ENCODE peak calls at places on chromosome 14, in eight cellular contexts. A is transverse colon, H is left ventricle myocardium inferior, G is psoas muscle, V is HCT116, Z is endothelial cell of umbilical vein, W is pancreas, N is K562. Q is an unnamed sample. For H3K4me1, the result is how much of the 10 kb centered on the place peaks cover.

GRCh38 chr14:54881235-54881760 is 21.3 kb downstream of the GCH1 start:
- DNase-seq in Z (no peak), W (no peak), H (no peak), G (no peak), N (no peak), V (no peak), A (no peak), Q (no peak)

GRCh38 chr14:33551963-33552362 is 398.9 kb downstream of the EGLN3 start:
- DNase-seq in N (no peak), Z (no peak), A (no peak), H (no peak), W (no peak), V (no peak), G (no peak), Q (no peak)

GRCh38 chr14:29906256-29906885 is 21.3 kb downstream of the PRKD1 start:
- DNase-seq in H (no peak), V (no peak), W (no peak), A (no peak), G (no peak), Z (peak), N (no peak), Q (no peak)

GRCh38 chr14:41609704-41610183 is 3.1 kb downstream of the LRFN5 start:
- DNase-seq in W (peak), H (peak), Z (no peak), G (peak), N (no peak), V (no peak), A (no peak), Q (peak)

GRCh38 chr14:52015411-52016030 is 26.2 kb downstream of the RTRAF start:
- DNase-seq in H (no peak), A (no peak), V (peak), N (peak), Z (peak), G (no peak), W (no peak), Q (no peak)

GRCh38 chr14:54529811-54530210 is 20.1 kb downstream of the CGRRF1 start:
- DNase-seq in A (peak), Z (peak), W (no peak), V (no peak), G (no peak), H (no peak), N (no peak), Q (no peak)

GRCh38 chr14:88326352-88327103 is 3.5 kb upstream of the KCNK10 start:
- DNase-seq in H (no peak), V (no peak), G (no peak), A (no peak), Z (no peak), N (no peak), W (no peak), Q (no peak)

GRCh38 chr14:74763803-74764531 is 851 bp downstream of the YLPM1 start:
- DNase-seq in H (no peak), G (no peak), A (peak), V (no peak), N (peak), W (no peak), Z (peak), Q (no peak)

GRCh38 chr14:36665887-36666415 is 4.3 kb downstream of the PAX9 start:
- DNase-seq in H (no peak), W (no peak), G (no peak), A (no peak), N (no peak), V (no peak), Z (no peak), Q (no peak)

GRCh38 chr14:106792543-106792942 is 1266.2 kb downstream of the TMEM121 start:
- DNase-seq in N (no peak), A (no peak), W (no peak), Z (no peak), G (no peak), H (no peak), V (no peak), Q (no peak)

GRCh38 chr14:31902002-31902401 is 175.1 kb upstream of the ARHGAP5 start:
- DNase-seq in V (peak), G (no peak), H (no peak), N (peak), Z (no peak), A (no peak), W (no peak), Q (no peak)

GRCh38 chr14:98607341-98607910 is 664.6 kb downstream of the BCL11B start:
- DNase-seq in W (no peak), G (no peak), Z (no peak), H (no peak), N (no peak), A (no peak), V (no peak), Q (no peak)

GRCh38 chr14:68148276-68148675 is 328.7 kb downstream of the RAD51B start:
- DNase-seq in Z (no peak), H (no peak), W (no peak), G (no peak), A (no peak), N (no peak), V (no peak), Q (no peak)

GRCh38 chr14:86935241-86935640 is 1057.7 kb downstream of the GALC start:
- DNase-seq in V (no peak), H (no peak), N (no peak), A (no peak), Z (no peak), W (no peak), G (no peak), Q (no peak)

GRCh38 chr14:48690349-48690748 is 895.8 kb downstream of the RPS29 start:
- DNase-seq in V (peak), N (no peak), W (no peak), H (no peak), Z (no peak), G (no peak), A (no peak), Q (no peak)

GRCh38 chr14:65333926-65334687 is 78.4 kb upstream of the FUT8 start:
- DNase-seq in H (peak), G (peak), V (no peak), A (peak), W (no peak), Z (no peak), N (no peak), Q (no peak)

GRCh38 chr14:79583738-79584405 is 627.4 kb downstream of the DIO2 start:
- DNase-seq in N (no peak), W (no peak), A (no peak), H (no peak), Z (no peak), V (no peak), G (no peak), Q (no peak)

GRCh38 chr14:70888151-70888499 is 19.1 kb upstream of the PCNX1 start:
- DNase-seq in W (no peak), H (no peak), V (no peak), G (no peak), N (no peak), A (no peak), Z (no peak), Q (no peak)

GRCh38 chr14:70707138-70708038 is 65.7 kb downstream of the TTC9 start:
- DNase-seq in Z (no peak), N (no peak), W (peak), A (no peak), G (no peak), H (no peak), V (peak), Q (no peak)

GRCh38 chr14:33938131-33938949 is 12.5 kb downstream of the EGLN3 start:
- DNase-seq in Z (no peak), N (peak), G (peak), A (peak), V (peak), W (peak), H (peak), Q (no peak)

GRCh38 chr14:62885451-62885850 is 159.8 kb downstream of the KCNH5 start:
- DNase-seq in A (no peak), G (no peak), W (no peak), N (no peak), V (no peak), Z (no peak), H (no peak), Q (no peak)

GRCh38 chr14:85617799-85618198 is 87.9 kb downstream of the FLRT2 start:
- DNase-seq in A (no peak), Z (no peak), H (no peak), V (no peak), N (no peak), G (no peak), W (no peak), Q (no peak)

GRCh38 chr14:26606729-26607128 is 8.9 kb upstream of the NOVA1 start:
- DNase-seq in Z (no peak), A (no peak), N (no peak), G (no peak), H (no peak), V (no peak), W (no peak), Q (no peak)

GRCh38 chr14:35050652-35051051 is 4.6 kb downstream of the FAM177A1 start:
- DNase-seq in Z (peak), W (no peak), N (peak), G (no peak), V (no peak), A (no peak), H (no peak), Q (no peak)

GRCh38 chr14:73136085-73136386 is 271 bp upstream of the PSEN1 start:
- DNase-seq in Z (no peak), V (no peak), G (no peak), N (no peak), W (no peak), A (no peak), H (no peak), Q (no peak)

GRCh38 chr14:50399251-50400032 is 2.8 kb upstream of the CDKL1 start:
- DNase-seq in A (peak), H (no peak), W (no peak), V (peak), Z (peak), G (no peak), N (no peak), Q (no peak)

GRCh38 chr14:30331030-30331429 is 227.9 kb upstream of the G2E3 start:
- DNase-seq in V (no peak), H (no peak), Z (no peak), A (no peak), G (no peak), W (no peak), N (no peak), Q (no peak)

GRCh38 chr14:33219957-33220356 is 281.3 kb downstream of the NPAS3 start:
- DNase-seq in G (no peak), W (no peak), N (no peak), Z (no peak), V (no peak), H (no peak), A (no peak), Q (no peak)

GRCh38 chr14:53807108-53807507 is 149.5 kb downstream of the BMP4 start:
- DNase-seq in N (no peak), Z (no peak), H (no peak), W (no peak), G (no peak), A (no peak), V (no peak), Q (no peak)

GRCh38 chr14:21486640-21487087 is 9.7 kb downstream of the TOX4 start:
- DNase-seq in V (no peak), A (no peak), H (no peak), Z (no peak), G (no peak), N (no peak), W (no peak), Q (no peak)

GRCh38 chr14:105022276-105022670 is 1.4 kb upstream of the CDCA4 start:
- DNase-seq in A (no peak), V (no peak), Z (no peak), N (no peak), W (no peak), G (no peak), H (no peak), Q (no peak)

GRCh38 chr14:29955087-29955486 is 27.4 kb upstream of the PRKD1 start:
- DNase-seq in H (no peak), Z (no peak), N (no peak), G (no peak), V (no peak), W (no peak), A (no peak), Q (no peak)

GRCh38 chr14:103716899-103717411 is 1.3 kb downstream of the ZFYVE21 start:
- DNase-seq in Z (no peak), W (no peak), H (no peak), V (no peak), G (no peak), A (no peak), N (no peak), Q (no peak)

GRCh38 chr14:73851567-73852382 is at the start of gene PTGR2:
- DNase-seq in N (peak), V (peak), W (peak), A (peak), H (peak), Z (peak), G (peak), Q (peak)

GRCh38 chr14:81211844-81212243 is 8.9 kb downstream of the GTF2A1 start:
- DNase-seq in V (no peak), N (no peak), G (peak), Z (peak), H (peak), A (no peak), W (no peak), Q (no peak)

GRCh38 chr14:103385994-103386491 is 828 bp downstream of the MARK3 start:
- DNase-seq in A (peak), N (no peak), W (peak), H (no peak), G (peak), V (no peak), Z (peak), Q (no peak)

GRCh38 chr14:60724080-60724618 is at the start of gene SIX4:
- DNase-seq in G (peak), H (peak), N (peak), V (peak), W (peak), A (peak), Z (peak), Q (peak)

GRCh38 chr14:77141592-77142288 is at the start of gene ZDHHC22:
- DNase-seq in V (no peak), N (no peak), A (no peak), H (no peak), G (no peak), Z (no peak), W (no peak), Q (no peak)

GRCh38 chr14:58401587-58401986 is 5.9 kb downstream of the TOMM20L start:
- DNase-seq in V (no peak), H (no peak), W (no peak), N (no peak), G (no peak), Z (no peak), A (no peak), Q (no peak)

GRCh38 chr14:55938249-55938791 is 179.9 kb upstream of the PELI2 start:
- DNase-seq in G (no peak), A (peak), H (peak), Z (peak), W (no peak), V (no peak), N (no peak), Q (no peak)

GRCh38 chr14:102049258-102050025 is 37.4 kb downstream of the HSP90AA1 start:
- DNase-seq in Z (no peak), N (no peak), G (no peak), W (no peak), V (no peak), A (no peak), H (no peak), Q (no peak)
- TF ChIP-seq CTCF in Z (no peak), N (no peak), G (no peak), W (no peak), V (no peak), A (no peak), H (no peak), Q (no peak)

DNA sequence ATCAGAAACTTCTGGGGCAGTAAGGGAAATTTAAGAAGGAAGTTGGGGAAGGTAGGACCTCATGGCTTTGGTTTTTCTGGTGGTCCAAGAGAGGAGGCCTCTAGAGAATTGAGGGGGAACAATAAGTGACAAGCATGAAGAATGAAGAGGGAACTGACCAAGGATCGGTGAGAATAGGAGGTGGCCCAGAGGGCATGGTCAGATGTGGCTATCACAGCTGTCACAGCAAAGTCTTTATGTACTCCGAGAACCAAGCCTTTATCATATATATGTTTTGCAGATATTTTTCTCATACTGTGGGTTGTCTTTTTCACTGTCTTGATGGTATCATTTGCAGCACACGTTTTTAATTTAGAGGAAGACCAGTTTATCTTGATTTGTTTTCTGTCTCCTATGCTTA is 64.3 kb downstream of the PPP2R5C start:
- DNase-seq in A (no peak), N (no peak), H (no peak), G (no peak), V (no peak), Z (no peak), W (no peak), Q (no peak)
- H3K4me1 ChIP-seq in A (under half), N (under half), H (half or more), G (half or more), V (under half), Z (under half), W (under half), Q (under half)

GRCh38 chr14:64298773-64299172 is 4.6 kb upstream of the ESR2 start:
- DNase-seq in N (no peak), G (no peak), H (no peak), Z (no peak), W (no peak), A (no peak), V (no peak), Q (no peak)
- TF ChIP-seq CTCF in N (no peak), G (no peak), H (no peak), Z (no peak), W (no peak), A (no peak), V (no peak), Q (no peak)

DNA sequence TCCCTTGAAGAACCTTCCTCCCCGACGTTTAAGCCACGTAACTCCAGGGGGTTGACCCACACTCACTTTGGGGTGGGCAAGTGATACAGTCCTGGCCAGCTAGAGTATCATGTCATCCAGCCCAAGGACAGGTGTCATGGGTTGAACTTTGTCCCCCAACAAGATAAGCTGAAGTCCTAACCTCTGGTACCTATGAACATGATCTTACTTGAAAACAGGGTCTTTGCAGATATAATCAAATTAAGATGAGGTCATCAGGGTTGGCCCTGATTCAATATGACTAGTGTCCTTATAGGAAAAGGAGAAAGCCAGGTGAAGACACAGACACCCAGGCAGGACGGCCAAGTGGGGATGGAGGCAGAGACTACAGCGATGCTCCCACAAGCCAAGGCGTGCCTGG is 68.5 kb downstream of the ITPK1 start:
- DNase-seq in Z (no peak), V (no peak), H (peak), N (no peak), G (no peak), W (no peak), A (no peak), Q (no peak)
- H3K4me1 ChIP-seq in Z (under half), V (half or more), H (half or more), N (under half), G (under half), W (under half), A (half or more), Q (half or more)

DNA sequence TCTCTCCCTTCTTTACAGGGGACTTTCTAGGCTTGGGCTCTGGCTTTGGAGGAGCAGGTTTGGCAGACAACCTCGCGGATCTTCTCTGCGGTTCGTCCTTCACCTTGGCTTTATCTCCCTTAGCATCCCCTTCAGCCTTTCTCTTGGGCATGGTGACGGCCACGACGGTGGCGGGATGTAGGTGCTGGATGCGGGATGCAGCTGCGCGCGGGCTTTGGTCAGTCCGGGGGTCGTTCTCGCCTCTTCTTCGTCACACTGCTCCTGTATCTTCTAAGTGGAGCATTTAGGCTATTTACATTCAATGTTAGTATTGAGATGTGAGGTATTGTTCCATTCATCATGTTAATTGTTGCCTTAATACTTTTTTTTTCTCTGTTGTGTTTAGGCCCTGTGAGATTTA is 217.2 kb upstream of the STXBP6 start:
- DNase-seq in Z (no peak), G (no peak), H (no peak), V (no peak), A (no peak), W (no peak), N (no peak), Q (no peak)
- TF ChIP-seq CTCF in Z (no peak), G (no peak), H (no peak), V (no peak), A (no peak), W (no peak), N (no peak), Q (no peak)

GRCh38 chr14:96130391-96130790 is 74.2 kb upstream of the BDKRB2 start:
- DNase-seq in Z (no peak), N (no peak), W (no peak), H (no peak), V (no peak), G (no peak), A (no peak), Q (no peak)

GRCh38 chr14:96129128-96129736 is 75.4 kb upstream of the BDKRB2 start:
- DNase-seq in V (no peak), Z (no peak), N (no peak), G (no peak), H (no peak), A (no peak), W (no peak), Q (no peak)

GRCh38 chr14:96126339-96126770 is 78.3 kb upstream of the BDKRB2 start:
- DNase-seq in A (no peak), Z (peak), W (no peak), H (no peak), N (no peak), V (no peak), G (no peak), Q (no peak)

GRCh38 chr14:96125536-96125935 is 79.1 kb upstream of the BDKRB2 start:
- DNase-seq in N (no peak), A (no peak), W (no peak), V (no peak), H (no peak), Z (no peak), G (no peak), Q (no peak)

GRCh38 chr14:96126783-96127271 is 77.8 kb upstream of the BDKRB2 start:
- DNase-seq in H (no peak), N (no peak), W (no peak), V (no peak), G (no peak), A (no peak), Z (no peak), Q (no peak)
- H3K4me1 ChIP-seq in H (under half), N (under half), W (under half), V (under half), G (under half), A (under half), Z (under half), Q (under half)

DNA sequence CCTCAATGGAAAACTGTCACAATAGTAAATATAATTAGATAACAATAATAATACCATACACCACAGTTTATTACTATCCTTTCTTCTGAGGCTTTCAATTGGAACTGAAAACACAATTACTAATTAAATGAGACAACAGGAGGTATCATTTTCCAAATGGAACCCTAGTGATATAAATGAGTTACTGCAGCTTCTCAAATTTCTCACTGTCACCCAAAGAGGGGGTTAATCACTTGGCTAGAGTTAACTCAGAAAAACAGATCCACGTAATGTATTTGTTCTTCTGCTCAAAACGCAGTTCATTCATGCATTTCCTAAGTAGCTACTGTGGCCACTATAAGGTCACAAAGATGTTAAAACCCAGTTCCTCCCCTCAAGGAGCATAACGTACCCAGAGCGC is 120.9 kb upstream of the FOXN3 start:
- DNase-seq in N (no peak), W (no peak), G (no peak), H (no peak), Z (no peak), A (no peak), V (no peak), Q (no peak)
- TF ChIP-seq CTCF in N (no peak), W (no peak), G (no peak), H (no peak), Z (no peak), A (no peak), V (peak), Q (no peak)

DNA sequence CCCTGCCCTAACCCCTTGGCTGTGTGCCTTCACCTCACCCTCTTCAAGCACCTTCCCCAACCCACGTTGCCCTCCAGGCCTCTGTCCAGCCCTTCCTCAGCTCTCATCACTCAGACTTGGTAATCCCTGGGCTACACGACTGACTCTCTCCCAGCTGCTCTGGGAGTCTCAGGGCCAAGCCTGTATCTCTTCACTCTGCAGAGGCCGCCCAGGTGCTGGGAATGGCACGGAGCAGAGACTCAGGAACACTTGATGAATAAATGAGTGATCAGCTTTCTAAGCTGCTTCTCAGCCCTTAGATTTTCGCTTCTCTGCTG is 15.1 kb upstream of the CYP46A1 start:
- DNase-seq in A (no peak), H (no peak), Z (no peak), W (no peak), G (no peak), V (no peak), N (no peak), Q (peak)
- H3K4me1 ChIP-seq in A (under half), H (under half), Z (under half), W (under half), G (under half), V (under half), N (under half), Q (under half)

Q was measured in upper lobe of right lung.